ENCODE peak calls at places on chromosome 15, in four cellular contexts. I is stimulated activated naive CD8-positive, alpha-beta T cell treated with anti-CD3 and anti-CD28 coated beads, Interleukin-15, Interleukin-2, amounts not matched to agents 100 U/mL and 50 U/mL, for 24 hours; G is spleen; L is GDM1. H is an unnamed sample.

GRCh38 chr15:33278816-33279612 is 31.8 kb upstream of the RYR3 start:
- DNase-seq in I (no peak), G (no peak), L (no peak), H (no peak)

GRCh38 chr15:39338251-39338650 is 242.6 kb upstream of the THBS1 start:
- DNase-seq in I (no peak), G (no peak), L (no peak), H (no peak)

GRCh38 chr15:97301166-97301565 is 659.3 kb upstream of the ARRDC4 start:
- DNase-seq in I (no peak), G (peak; percentile 44), L (no peak), H (no peak)

GRCh38 chr15:33111051-33111451 is 83.5 kb downstream of the FMN1 start:
- DNase-seq in I (no peak), G (no peak), L (no peak), H (no peak)

GRCh38 chr15:41387646-41388045 is 14.7 kb downstream of the NDUFAF1 start:
- DNase-seq in I (no peak), G (peak; percentile 37), L (no peak), H (no peak)

GRCh38 chr15:82305621-82306048 is 43.0 kb downstream of the SAXO2 start:
- DNase-seq in I (no peak), G (no peak), L (no peak), H (no peak)

GRCh38 chr15:73328149-73328820 is 40.5 kb downstream of the HCN4 start:
- DNase-seq in I (no peak), G (peak; percentile 32), L (no peak), H (no peak)

GRCh38 chr15:66075947-66076346 is 177.6 kb downstream of the MEGF11 start:
- DNase-seq in I (no peak), G (no peak), L (no peak), H (no peak)

GRCh38 chr15:75921732-75922703 is 18.3 kb downstream of the FBXO22 start:
- DNase-seq in I (no peak), G (no peak), L (peak; percentile 35), H (no peak)

GRCh38 chr15:66483131-66483566 is 14.4 kb downstream of the SNAPC5 start:
- DNase-seq in I (no peak), G (no peak), L (no peak), H (no peak)

GRCh38 chr15:68318008-68318835 is 40.7 kb downstream of the FEM1B start:
- DNase-seq in I (no peak), G (peak; percentile 32), L (no peak), H (no peak)

GRCh38 chr15:56892651-56893348 is 25.6 kb upstream of the TCF12 start:
- DNase-seq in I (no peak), G (no peak), L (no peak), H (no peak)

GRCh38 chr15:65389226-65389625 is 11.4 kb upstream of the IGDCC3 start:
- DNase-seq in I (no peak), G (no peak), L (no peak), H (no peak)

GRCh38 chr15:92322566-92323355 is 70.9 kb upstream of the ST8SIA2 start:
- DNase-seq in I (no peak), G (no peak), L (no peak), H (no peak)

GRCh38 chr15:63834500-63835210 is 907 bp upstream of the HERC1 start:
- DNase-seq in I (no peak), G (no peak), L (no peak), H (no peak)

GRCh38 chr15:43886558-43886957 is 59.8 kb downstream of the WDR76 start:
- DNase-seq in I (no peak), G (no peak), L (no peak), H (no peak)

GRCh38 chr15:28912422-28912821 is 26.6 kb downstream of the APBA2 start:
- DNase-seq in I (peak; percentile 17), G (peak; percentile 54), L (no peak), H (no peak)

GRCh38 chr15:25346371-25346770 is 92.5 kb downstream of the UBE3A start:
- DNase-seq in I (no peak), G (no peak), L (no peak), H (no peak)

GRCh38 chr15:76994001-76994400 is 925 bp upstream of the PSTPIP1 start:
- DNase-seq in I (peak; percentile 77), G (peak; percentile 93), L (no peak), H (no peak)

GRCh38 chr15:58951388-58952060 is 18.0 kb upstream of the SLTM start:
- DNase-seq in I (no peak), G (no peak), L (no peak), H (peak; percentile 74)

GRCh38 chr15:44713006-44713966 is 2.0 kb downstream of the B2M start:
- DNase-seq in I (no peak), G (no peak), L (no peak), H (no peak)

GRCh38 chr15:69595009-69595825 is 142.6 kb downstream of the RPLP1 start:
- DNase-seq in I (no peak), G (no peak), L (no peak), H (no peak)

GRCh38 chr15:45157974-45158373 is 28.2 kb downstream of the DUOX1 start:
- DNase-seq in I (no peak), G (no peak), L (no peak), H (no peak)

GRCh38 chr15:77719450-77719849 is 86.7 kb upstream of the LINGO1 start:
- DNase-seq in I (no peak), G (no peak), L (no peak), H (no peak)

GRCh38 chr15:89367485-89368451 is 33.1 kb upstream of the POLG start:
- DNase-seq in I (no peak), G (no peak), L (no peak), H (peak; percentile 70)

GRCh38 chr15:83732196-83732595 is 78.3 kb downstream of the ADAMTSL3 start:
- DNase-seq in I (no peak), G (no peak), L (no peak), H (no peak)

GRCh38 chr15:47822066-47822465 is 104.8 kb downstream of the SEMA6D start:
- DNase-seq in I (no peak), G (no peak), L (no peak), H (no peak)

GRCh38 chr15:87547470-87548181 is 708.9 kb downstream of the NTRK3 start:
- DNase-seq in I (no peak), G (no peak), L (no peak), H (no peak)

GRCh38 chr15:41870689-41871081 is 23.2 kb downstream of the SPTBN5 start:
- DNase-seq in I (peak; percentile 35), G (no peak), L (no peak), H (no peak)

GRCh38 chr15:89912674-89913396 is at the start of gene ARPIN:
- DNase-seq in I (no peak), G (no peak), L (no peak), H (no peak)